ENCODE peak calls at places on chromosomes 11 and 22, in ten cellular contexts. A is AG04450; P is epithelial cell of prostate; B is brain microvascular endothelial cell; R is smooth muscle cell of the brain vasculature; G is GM23338; D is tibial artery; J is activated CD4-positive, CD25-positive, alpha-beta regulatory T cell; U is left colon; M is EL. L is an unnamed sample.

GRCh38 chr11:83521647-83522596 is 235.8 kb upstream of the CCDC90B start:
- DNase-seq in D (no peak), U (no peak), G (peak; percentile 76), M (no peak), R (no peak), B (peak; percentile 12), A (no peak), J (no peak), P (no peak), L (no peak)

GRCh38 chr11:35911616-35912165 is 32.2 kb upstream of the LDLRAD3 start:
- DNase-seq in G (no peak), U (no peak), R (no peak), J (no peak), B (no peak), M (no peak), P (no peak), D (no peak), A (no peak), L (no peak)

GRCh38 chr11:95231881-95232605 is 1.0 kb upstream of the SESN3 start:
- DNase-seq in M (no peak), B (peak; percentile 41), D (peak; percentile 72), R (no peak), P (no peak), A (no peak), J (peak; percentile 48), G (peak; percentile 85), U (peak; percentile 76), L (peak; percentile 87)

GRCh38 chr11:121131656-121132055 is 30.6 kb downstream of the TECTA start:
- DNase-seq in M (no peak), G (no peak), B (no peak), D (no peak), J (no peak), A (no peak), U (no peak), P (no peak), R (no peak), L (no peak)

GRCh38 chr22:24323695-24324094 is 53.1 kb downstream of the SPECC1L start:
- DNase-seq in P (no peak), B (no peak), U (no peak), M (no peak), J (no peak), G (no peak), R (no peak), D (no peak), A (no peak), L (no peak)

GRCh38 chr11:13831707-13832106 is 130.8 kb upstream of the SPON1 start:
- DNase-seq in R (no peak), A (no peak), U (no peak), D (no peak), P (no peak), J (no peak), M (no peak), B (no peak), G (no peak), L (no peak)

GRCh38 chr22:19880786-19881569 is 26.3 kb upstream of the GNB1L start:
- DNase-seq in B (peak; percentile 98), R (peak; percentile 67), P (peak; percentile 26), J (no peak), G (peak; percentile 99), U (no peak), D (peak; percentile 46), M (peak; percentile 99), A (peak; percentile 87), L (peak; percentile 40)

GRCh38 chr22:36252754-36253522 is at the start of gene APOL1:
- DNase-seq in A (no peak), J (no peak), U (peak; percentile 56), M (peak; percentile 46), D (no peak), R (no peak), P (peak; percentile 22), G (no peak), B (no peak), L (no peak)

GRCh38 chr11:17473071-17473744 is 3.4 kb downstream of the ABCC8 start:
- DNase-seq in G (peak; percentile 95), B (peak; percentile 7), P (no peak), M (peak; percentile 51), J (no peak), A (no peak), D (no peak), U (no peak), R (no peak), L (peak; percentile 73)

GRCh38 chr11:71580057-71581003 is 2.3 kb downstream of the KRTAP5-11 start:
- DNase-seq in B (peak; percentile 77), R (peak; percentile 10), M (peak; percentile 67), D (peak; percentile 37), G (peak; percentile 83), U (peak; percentile 58), J (no peak), A (peak; percentile 32), P (no peak), L (peak; percentile 56)

GRCh38 chr11:46278387-46279173 is 1.1 kb downstream of the CREB3L1 start:
- DNase-seq in D (no peak), M (peak; percentile 84), U (peak; percentile 88), R (no peak), B (peak; percentile 55), J (no peak), A (no peak), P (no peak), G (peak; percentile 87), L (peak; percentile 76)

GRCh38 chr11:64694821-64695365 is 28.1 kb downstream of the NRXN2 start:
- DNase-seq in P (no peak), U (no peak), B (no peak), M (no peak), D (no peak), A (no peak), J (no peak), G (peak; percentile 87), R (no peak), L (peak; percentile 83)

GRCh38 chr11:108965602-108966001 is 300.7 kb downstream of the DDX10 start:
- DNase-seq in G (no peak), B (peak; percentile 70), D (no peak), A (peak; percentile 57), J (no peak), P (no peak), U (no peak), M (peak; percentile 92), R (no peak), L (no peak)

GRCh38 chr22:30919973-30920372 is 48.6 kb downstream of the MORC2 start:
- DNase-seq in B (no peak), J (no peak), A (no peak), P (no peak), M (no peak), U (no peak), R (no peak), D (no peak), G (no peak), L (no peak)

GRCh38 chr11:8802263-8802662 is 108.7 kb upstream of the AKIP1 start:
- DNase-seq in J (no peak), D (no peak), U (no peak), M (no peak), P (no peak), A (no peak), G (no peak), R (no peak), B (no peak), L (no peak)

GRCh38 chr11:118792642-118793124 is 1.7 kb upstream of the DDX6 start:
- DNase-seq in P (peak; percentile 33), U (peak; percentile 63), B (peak; percentile 89), R (peak; percentile 78), M (peak; percentile 91), D (peak; percentile 76), A (peak; percentile 74), G (peak; percentile 97), J (no peak), L (peak; percentile 38)

GRCh38 chr11:59791639-59792038 is 18.9 kb downstream of the MRPL16 start:
- DNase-seq in P (no peak), D (no peak), B (no peak), G (no peak), R (no peak), U (no peak), M (peak; percentile 16), A (no peak), J (no peak), L (no peak)

GRCh38 chr11:118175031-118175531 is 1.4 kb downstream of the SCN2B start:
- DNase-seq in J (no peak), U (no peak), A (no peak), P (peak; percentile 48), M (no peak), G (no peak), D (no peak), B (no peak), R (no peak), L (no peak)

GRCh38 chr11:26187639-26188038 is 144.3 kb upstream of the ANO3 start:
- DNase-seq in B (peak; percentile 77), D (peak; percentile 40), A (peak; percentile 27), G (no peak), J (no peak), P (peak; percentile 24), R (no peak), U (no peak), M (peak; percentile 66), L (no peak)

GRCh38 chr11:121374286-121374985 is 77.7 kb upstream of the SORL1 start:
- DNase-seq in U (no peak), P (no peak), R (no peak), G (no peak), A (no peak), D (no peak), J (no peak), M (no peak), B (no peak), L (no peak)

GRCh38 chr11:91133361-91133760 is 910.5 kb upstream of the CHORDC1 start:
- DNase-seq in R (no peak), P (no peak), M (no peak), B (no peak), G (no peak), J (no peak), U (no peak), D (no peak), A (no peak), L (no peak)

GRCh38 chr11:79110308-79110707 is 330.5 kb downstream of the TENM4 start:
- DNase-seq in D (no peak), A (no peak), G (no peak), M (no peak), R (no peak), B (no peak), J (no peak), U (no peak), P (no peak), L (no peak)

GRCh38 chr22:38973289-38974169 is 8.6 kb upstream of the APOBEC3B start:
- DNase-seq in D (no peak), A (no peak), J (peak; percentile 8), M (no peak), P (no peak), G (peak; percentile 88), R (no peak), U (peak; percentile 68), B (no peak), L (peak; percentile 69)

GRCh38 chr11:35012467-35013191 is 96.2 kb downstream of the PDHX start:
- DNase-seq in A (no peak), U (no peak), P (no peak), D (no peak), M (no peak), G (no peak), B (no peak), J (no peak), R (no peak), L (no peak)

GRCh38 chr11:72222106-72222891 is 2.3 kb upstream of the INPPL1 start:
- DNase-seq in G (no peak), J (no peak), A (no peak), P (no peak), U (no peak), D (no peak), R (no peak), B (no peak), M (no peak), L (no peak)

GRCh38 chr22:48475661-48476345 is 1351.9 kb downstream of the BRD1 start:
- DNase-seq in B (no peak), M (no peak), J (no peak), A (no peak), U (no peak), D (no peak), R (no peak), G (no peak), P (no peak), L (no peak)

GRCh38 chr11:102666331-102666957 is 39.1 kb downstream of the MMP27 start:
- DNase-seq in U (no peak), B (peak; percentile 44), D (no peak), J (no peak), G (peak; percentile 74), R (no peak), P (no peak), M (peak; percentile 62), A (peak; percentile 13), L (no peak)

GRCh38 chr11:130527648-130528300 is 79.3 kb downstream of the ADAMTS15 start:
- DNase-seq in G (no peak), M (peak; percentile 72), A (no peak), P (no peak), B (peak; percentile 74), J (no peak), U (no peak), R (no peak), D (no peak), L (no peak)

L was measured in glutamatergic neuron.